ENCODE peak calls at places on chromosome 16, in six cellular contexts. T is AG10803; Z is pancreas; H is CD8-positive, alpha-beta T cell; F is upper lobe of left lung; G is lower leg skin. C is an unnamed sample.

GRCh38 chr16:24253192-24253591 is 2.9 kb upstream of the CACNG3 start:
- DNase-seq in T (peak), Z (peak), H (peak), F (no peak), G (no peak), C (no peak)

GRCh38 chr16:70805787-70806186 is 4.8 kb upstream of the VAC14 start:
- DNase-seq in T (peak), Z (no peak), H (no peak), F (no peak), G (no peak), C (no peak)

GRCh38 chr16:4016648-4017047 is 99.6 kb downstream of the ADCY9 start:
- DNase-seq in T (peak), Z (no peak), H (no peak), F (no peak), G (no peak), C (no peak)

GRCh38 chr16:85528528-85529387 is 84.4 kb upstream of the GSE1 start:
- DNase-seq in T (no peak), Z (no peak), H (peak), F (no peak), G (no peak), C (no peak)

GRCh38 chr16:29738514-29738913 is 7.3 kb downstream of the C16orf54 start:
- DNase-seq in T (no peak), Z (no peak), H (peak), F (no peak), G (no peak), C (no peak)

GRCh38 chr16:1060416-1061340 is 11.9 kb upstream of the SSTR5 start:
- DNase-seq in T (no peak), Z (no peak), H (no peak), F (peak), G (no peak), C (no peak)

GRCh38 chr16:48434653-48435318 is 49.6 kb upstream of the SIAH1 start:
- DNase-seq in T (peak), Z (no peak), H (no peak), F (no peak), G (no peak), C (no peak)

GRCh38 chr16:57635266-57636097 is 7.1 kb downstream of the ADGRG1 start:
- DNase-seq in T (no peak), Z (peak), H (no peak), F (no peak), G (no peak), C (no peak)

GRCh38 chr16:1535391-1536291 is 2.2 kb downstream of the TMEM204 start:
- DNase-seq in T (peak), Z (no peak), H (no peak), F (peak), G (no peak), C (no peak)

GRCh38 chr16:51056331-51056730 is 94.7 kb downstream of the SALL1 start:
- DNase-seq in T (no peak), Z (no peak), H (no peak), F (no peak), G (no peak), C (no peak)

GRCh38 chr16:87466975-87467501 is 25.8 kb downstream of the ZCCHC14 start:
- DNase-seq in T (no peak), Z (no peak), H (no peak), F (no peak), G (no peak), C (no peak)

GRCh38 chr16:27402964-27403600 is 1.1 kb downstream of the IL21R start:
- DNase-seq in T (no peak), Z (no peak), H (no peak), F (no peak), G (peak), C (no peak)

GRCh38 chr16:89071686-89072182 is 21.9 kb upstream of the ACSF3 start:
- DNase-seq in T (no peak), Z (no peak), H (no peak), F (no peak), G (no peak), C (no peak)

GRCh38 chr16:12392585-12393089 is 411.1 kb downstream of the CPPED1 start:
- DNase-seq in T (peak), Z (no peak), H (no peak), F (no peak), G (no peak), C (no peak)

GRCh38 chr16:12362482-12363458 is 386.2 kb downstream of the SNX29 start:
- DNase-seq in T (peak), Z (no peak), H (no peak), F (no peak), G (peak), C (peak)

GRCh38 chr16:50369133-50369804 is 481 bp upstream of the BRD7 start:
- DNase-seq in T (no peak), Z (no peak), H (no peak), F (no peak), G (no peak), C (no peak)

GRCh38 chr16:3607161-3607560 is 4.2 kb downstream of the SLX4 start:
- DNase-seq in T (no peak), Z (no peak), H (no peak), F (no peak), G (no peak), C (no peak)

GRCh38 chr16:29736112-29736511 is 9.7 kb downstream of the C16orf54 start:
- DNase-seq in T (no peak), Z (no peak), H (no peak), F (no peak), G (no peak), C (no peak)

GRCh38 chr16:53080345-53081031 is 25.7 kb downstream of the CHD9 start:
- DNase-seq in T (peak), Z (no peak), H (no peak), F (no peak), G (peak), C (no peak)

GRCh38 chr16:65950211-65950610 is 416.3 kb upstream of the CDH5 start:
- DNase-seq in T (no peak), Z (no peak), H (no peak), F (no peak), G (no peak), C (no peak)

GRCh38 chr16:68592466-68593337 is 52.4 kb upstream of the CDH3 start:
- DNase-seq in T (no peak), Z (no peak), H (no peak), F (no peak), G (no peak), C (no peak)
- TF ChIP-seq CTCF in T (no peak), Z (no peak), H (peak), F (no peak), G (no peak), C (no peak)

GRCh38 chr16:75911896-75912295 is 185.6 kb upstream of the CPHXL start:
- DNase-seq in T (no peak), Z (no peak), H (no peak), F (no peak), G (no peak), C (no peak)
- TF ChIP-seq CTCF in T (no peak), Z (no peak), H (no peak), F (no peak), G (no peak), C (no peak)

DNA sequence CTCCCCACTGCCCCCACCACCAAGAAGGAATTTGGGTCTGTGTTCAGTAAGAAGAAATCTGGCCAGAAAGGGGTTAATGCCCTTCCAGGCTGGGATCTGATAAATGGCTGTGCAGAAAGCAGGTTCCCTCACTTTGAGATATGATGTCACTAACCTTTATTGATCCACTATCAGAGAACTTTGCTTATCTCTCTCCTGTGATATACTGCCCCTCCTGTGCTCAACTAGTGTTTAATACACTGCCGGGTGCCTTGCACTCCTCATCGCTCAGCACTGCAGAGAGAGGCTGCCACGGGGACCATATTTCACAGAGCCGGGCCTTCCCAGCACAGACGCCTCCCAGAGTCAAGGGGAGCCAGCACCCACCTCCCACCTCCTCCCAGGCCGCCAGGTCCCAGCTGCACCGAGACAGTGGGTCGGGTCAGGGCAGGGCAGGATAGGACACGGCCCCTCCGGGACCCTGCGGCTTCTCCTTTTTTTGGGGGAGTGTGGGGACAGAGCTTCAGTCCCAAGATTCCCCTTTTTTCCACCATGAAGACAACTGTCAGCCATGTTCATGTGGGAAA is 20.2 kb downstream of the ZFHX3 start:
- DNase-seq in T (no peak), Z (no peak), H (no peak), F (peak), G (no peak), C (no peak)
- TF ChIP-seq CTCF in T (no peak), Z (no peak), H (no peak), F (no peak), G (no peak), C (no peak)

GRCh38 chr16:10980811-10981210 is 36.4 kb downstream of the CLEC16A start:
- DNase-seq in T (no peak), Z (no peak), H (no peak), F (no peak), G (no peak), C (no peak)
- TF ChIP-seq CTCF in T (no peak), Z (no peak), H (no peak), F (no peak), G (no peak), C (no peak)

DNA sequence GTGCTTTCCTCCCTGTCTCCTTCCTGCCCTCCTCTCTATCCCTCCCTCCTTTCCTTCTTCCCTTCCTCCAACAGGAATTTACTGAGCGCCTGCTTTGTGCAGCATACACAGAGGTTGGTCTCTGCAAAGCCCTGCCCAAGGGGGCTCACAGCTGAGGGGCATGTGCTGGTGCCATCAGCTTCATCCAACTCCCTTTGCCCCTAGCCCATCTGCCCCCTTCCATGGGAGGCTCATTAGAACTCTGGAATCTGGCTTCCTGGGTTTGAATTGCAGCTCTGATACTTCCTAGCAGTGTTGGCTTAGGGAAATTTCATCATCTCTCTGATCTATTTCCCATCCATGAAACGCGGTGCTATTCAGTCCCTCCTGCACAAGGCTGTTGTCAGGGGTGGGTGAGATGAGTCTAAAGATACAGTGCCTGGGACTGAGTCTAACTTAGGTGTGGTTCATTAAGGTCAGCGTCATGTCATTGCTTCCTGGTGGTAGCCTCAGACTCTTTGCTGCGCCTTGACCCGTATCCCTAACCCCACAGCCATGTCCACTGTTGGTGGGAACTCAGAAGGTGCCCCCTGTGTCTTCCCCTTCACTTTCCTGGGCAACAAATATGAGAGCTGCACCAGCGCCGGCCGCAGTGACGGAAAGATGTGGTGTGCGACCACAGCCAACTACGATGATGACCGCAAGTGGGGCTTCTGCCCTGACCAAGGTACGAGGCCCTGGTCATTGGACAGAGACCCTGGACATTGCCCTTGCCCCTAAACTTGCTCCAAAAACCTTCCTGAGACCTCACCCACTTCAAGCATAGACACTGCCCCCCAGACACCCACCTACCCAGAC is 10.3 kb downstream of the MMP2 start:
- DNase-seq in T (no peak), Z (no peak), H (no peak), F (no peak), G (peak), C (peak)
- TF ChIP-seq CTCF in T (no peak), Z (no peak), H (no peak), F (no peak), G (no peak), C (no peak)